ENCODE peak calls at places on chromosomes 4 and X, in seven cellular contexts. U is H9, O is H1, R is mesendoderm, S is neuronal stem cell, K is IMR-90, Z is trophoblast cell. N is an unnamed sample.

GRCh38 chr4:95672811-95673210 is 124.0 kb upstream of the UNC5C start:
- DNase-seq in U (no peak), O (no peak), R (no peak), S (no peak), K (no peak), Z (no peak), N (no peak)

GRCh38 chrX:154458954-154459829 is 1.1 kb downstream of the PLXNA3 start:
- DNase-seq in U (no peak), O (no peak), R (peak; percentile 16), S (no peak), K (no peak), Z (no peak), N (no peak)

GRCh38 chr4:183722738-183723560 is 63.9 kb downstream of the TRAPPC11 start:
- DNase-seq in U (peak; percentile 85), O (peak; percentile 13), R (peak; percentile 65), S (peak; percentile 42), K (peak; percentile 4), Z (peak; percentile 89), N (peak; percentile 54)

GRCh38 chr4:174503079-174503724 is 19.1 kb downstream of the HPGD start:
- DNase-seq in U (no peak), O (no peak), R (no peak), S (no peak), K (no peak), Z (peak; percentile 44), N (no peak)

GRCh38 chrX:15751160-15751819 is 13.2 kb downstream of the CA5B start:
- DNase-seq in U (no peak), O (no peak), R (no peak), S (no peak), K (peak; percentile 56), Z (no peak), N (peak; percentile 88)

GRCh38 chr4:185479507-185479971 is 8.0 kb upstream of the CCDC110 start:
- DNase-seq in U (no peak), O (no peak), R (no peak), S (no peak), K (no peak), Z (peak; percentile 9), N (no peak)

GRCh38 chrX:47380268-47380667 is 9.9 kb downstream of the ZNF157 start:
- DNase-seq in U (no peak), O (no peak), R (no peak), S (no peak), K (no peak), Z (peak; percentile 46), N (no peak)

GRCh38 chr4:154928640-154929257 is 147.7 kb downstream of the RBM46 start:
- DNase-seq in U (peak; percentile 39), O (peak; percentile 17), R (peak; percentile 71), S (peak; percentile 21), K (peak; percentile 55), Z (peak; percentile 9), N (no peak)

GRCh38 chrX:105229146-105229545 is 8.7 kb upstream of the TEX13A start:
- DNase-seq in U (no peak), O (no peak), R (no peak), S (no peak), K (no peak), Z (no peak), N (no peak)

GRCh38 chrX:12007881-12008280 is 130.4 kb upstream of the FRMPD4 start:
- DNase-seq in U (no peak), O (no peak), R (no peak), S (no peak), K (peak; percentile 84), Z (no peak), N (peak; percentile 71)

GRCh38 chr4:182213024-182213423 is 30.2 kb upstream of the TENM3 start:
- DNase-seq in U (no peak), O (no peak), R (no peak), S (no peak), K (peak; percentile 79), Z (peak; percentile 23), N (no peak)

GRCh38 chrX:39762266-39762841 is 335.4 kb downstream of the BCOR start:
- DNase-seq in U (no peak), O (no peak), R (no peak), S (no peak), K (peak; percentile 84), Z (peak; percentile 13), N (peak; percentile 92)

GRCh38 chrX:28099166-28099565 is 117.9 kb upstream of the DCAF8L1 start:
- DNase-seq in U (no peak), O (no peak), R (no peak), S (no peak), K (no peak), Z (no peak), N (no peak)

DNA sequence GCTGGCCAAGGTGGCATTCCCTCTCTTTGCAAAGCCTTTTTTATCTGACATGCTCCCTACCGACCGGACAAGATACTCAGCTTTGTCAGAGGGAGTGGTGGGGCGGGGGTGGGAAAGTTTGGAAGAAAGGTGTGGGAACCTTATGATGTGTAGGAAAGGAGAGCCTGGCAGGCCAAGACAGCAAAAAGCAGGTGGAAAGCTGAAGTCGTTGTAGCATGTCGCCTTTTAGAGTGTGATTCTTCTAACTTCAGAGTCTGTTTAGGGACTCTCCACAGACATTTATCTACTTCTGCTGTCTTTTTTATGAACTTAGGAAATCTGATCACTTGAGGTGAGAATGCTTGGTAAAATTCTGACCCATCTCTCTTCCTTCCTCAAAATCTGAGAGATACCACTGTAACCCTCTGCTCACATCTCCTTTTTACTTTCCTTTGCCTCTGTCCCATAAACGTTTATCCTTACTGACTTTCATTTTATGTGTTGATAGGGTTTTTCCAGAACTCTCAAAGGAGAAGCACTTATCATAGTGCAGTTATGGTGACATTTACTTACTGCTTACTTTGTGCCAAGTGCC is 8.2 kb upstream of the RUFY3 start:
- DNase-seq in U (no peak), O (no peak), R (peak; percentile 75), S (no peak), K (no peak), Z (no peak), N (no peak)
- H3K23ac ChIP-seq in U (no peak overlapping the region), O (no peak overlapping the region), R (no peak overlapping the region), S (no peak overlapping the region), K (no peak overlapping the region), Z (no peak overlapping the region), N (no peak overlapping the region)

GRCh38 chrX:21840199-21840557 is 761 bp downstream of the MBTPS2 start:
- DNase-seq in U (no peak), O (no peak), R (no peak), S (no peak), K (peak; percentile 5), Z (no peak), N (no peak)

GRCh38 chrX:21843179-21843578 is 3.8 kb downstream of the MBTPS2 start:
- DNase-seq in U (no peak), O (no peak), R (no peak), S (no peak), K (peak; percentile 1), Z (no peak), N (no peak)

GRCh38 chrX:21838937-21839333 is 482 bp upstream of the MBTPS2 start:
- DNase-seq in U (no peak), O (no peak), R (no peak), S (no peak), K (peak; percentile 14), Z (peak; percentile 28), N (peak; percentile 40)

GRCh38 chrX:21837056-21837455 is 2.4 kb upstream of the MBTPS2 start:
- DNase-seq in U (no peak), O (no peak), R (no peak), S (no peak), K (no peak), Z (no peak), N (no peak)

GRCh38 chrX:21839334-21840198 is at the start of gene MBTPS2:
- DNase-seq in U (peak; percentile 79), O (peak; percentile 70), R (peak; percentile 91), S (peak; percentile 82), K (peak; percentile 91), Z (peak; percentile 93), N (peak; percentile 89)
- H3K23ac ChIP-seq in U (no peak within 1 kb of the TSS), O (peak within 1 kb of the TSS; percentile 27), R (no peak within 1 kb of the TSS), S (peak within 1 kb of the TSS; percentile 91), K (peak within 1 kb of the TSS; percentile 89), Z (no peak within 1 kb of the TSS), N (no peak within 1 kb of the TSS)

GRCh38 chr4:140252742-140253555 is 99.0 kb upstream of the MAML3 start:
- DNase-seq in U (peak; percentile 81), O (no peak), R (peak; percentile 95), S (peak; percentile 79), K (peak; percentile 56), Z (peak; percentile 73), N (peak; percentile 67)
- H3K23ac ChIP-seq in U (no peak overlapping the region), O (no peak overlapping the region), R (no peak overlapping the region), S (peak overlapping the region; percentile 45), K (peak overlapping the region; percentile 55), Z (no peak overlapping the region), N (no peak overlapping the region)

GRCh38 chrX:72340572-72340971 is 34.9 kb upstream of the CITED1 start:
- DNase-seq in U (no peak), O (no peak), R (no peak), S (no peak), K (no peak), Z (no peak), N (no peak)
- H3K23ac ChIP-seq in U (no peak overlapping the region), O (no peak overlapping the region), R (no peak overlapping the region), S (no peak overlapping the region), K (no peak overlapping the region), Z (no peak overlapping the region), N (no peak overlapping the region)

GRCh38 chr4:114225462-114225861 is 246.0 kb upstream of the ARSJ start:
- DNase-seq in U (no peak), O (no peak), R (no peak), S (no peak), K (no peak), Z (no peak), N (no peak)
- H3K23ac ChIP-seq in U (no peak overlapping the region), O (no peak overlapping the region), R (no peak overlapping the region), S (no peak overlapping the region), K (no peak overlapping the region), Z (no peak overlapping the region), N (no peak overlapping the region)

GRCh38 chrX:17328837-17329236 is 46.2 kb upstream of the NHS start:
- DNase-seq in U (no peak), O (no peak), R (no peak), S (no peak), K (no peak), Z (no peak), N (no peak)

GRCh38 chrX:17323397-17323796 is 51.6 kb upstream of the NHS start:
- DNase-seq in U (no peak), O (no peak), R (no peak), S (no peak), K (no peak), Z (no peak), N (no peak)
- H3K23ac ChIP-seq in U (no peak overlapping the region), O (no peak overlapping the region), R (no peak overlapping the region), S (no peak overlapping the region), K (no peak overlapping the region), Z (no peak overlapping the region), N (no peak overlapping the region)

GRCh38 chrX:107880054-107880610 is 54.5 kb downstream of the MID2 start:
- DNase-seq in U (no peak), O (no peak), R (no peak), S (no peak), K (no peak), Z (no peak), N (no peak)

DNA sequence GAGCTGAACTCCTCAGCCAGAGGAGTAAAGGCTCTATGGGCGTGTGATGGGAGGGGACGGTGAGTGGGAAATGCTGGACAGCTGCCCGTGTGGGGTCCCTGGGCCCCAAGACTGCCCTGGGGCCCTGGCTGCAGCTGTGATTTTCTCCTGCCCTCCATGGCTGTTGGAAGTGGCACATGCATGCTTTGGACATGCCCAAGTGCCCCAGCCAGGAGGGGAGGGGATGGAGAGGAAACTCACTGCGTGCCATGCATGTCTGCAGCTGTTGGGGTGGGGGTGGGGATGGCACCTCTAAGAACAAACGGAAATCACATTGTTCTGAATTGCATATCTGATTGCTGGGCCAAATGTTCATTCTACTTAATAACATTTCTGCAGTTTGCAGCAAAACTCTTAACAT is 52.4 kb downstream of the MID2 start:
- DNase-seq in U (no peak), O (no peak), R (no peak), S (no peak), K (no peak), Z (no peak), N (no peak)
- H3K23ac ChIP-seq in U (no peak overlapping the region), O (no peak overlapping the region), R (no peak overlapping the region), S (no peak overlapping the region), K (no peak overlapping the region), Z (no peak overlapping the region), N (no peak overlapping the region)

GRCh38 chr4:148923881-148924280 is 481.7 kb upstream of the NR3C2 start:
- DNase-seq in U (no peak), O (no peak), R (no peak), S (no peak), K (no peak), Z (no peak), N (no peak)
- H3K23ac ChIP-seq in U (no peak overlapping the region), O (no peak overlapping the region), R (no peak overlapping the region), S (no peak overlapping the region), K (no peak overlapping the region), Z (no peak overlapping the region), N (no peak overlapping the region)